ENCODE peak calls at places on chromosomes 12 and 14, in seven cellular contexts. D is mesenchymal stem cell, T is HCT116, R is GM12878, Y is bronchial epithelial cell, Z is IMR-90, A is BJ. M is an unnamed sample. For H3K27me3, the result is how much of the 10 kb centered on the place peaks cover.

GRCh38 chr14:96362071-96362964 is 823 bp downstream of the ATG2B start:
- DNase-seq in D (peak), T (peak), R (peak), Y (peak), Z (peak), A (no peak), M (peak)

GRCh38 chr12:67482751-67483661 is 165.5 kb upstream of the DYRK2 start:
- DNase-seq in D (peak), T (no peak), R (peak), Y (peak), Z (peak), A (peak), M (peak)

GRCh38 chr12:27818421-27818918 is 38.4 kb upstream of the MANSC4 start:
- DNase-seq in D (no peak), T (no peak), R (no peak), Y (no peak), Z (peak), A (no peak), M (no peak)

GRCh38 chr12:64320611-64321010 is 69.9 kb downstream of the C12orf56 start:
- DNase-seq in D (no peak), T (no peak), R (no peak), Y (no peak), Z (no peak), A (no peak), M (no peak)

GRCh38 chr12:56629459-56630179 is 507 bp downstream of the BAZ2A start:
- DNase-seq in D (peak), T (no peak), R (no peak), Y (no peak), Z (no peak), A (no peak), M (peak)

GRCh38 chr14:74551903-74552371 is 58.4 kb downstream of the ISCA2 start:
- DNase-seq in D (no peak), T (no peak), R (no peak), Y (no peak), Z (no peak), A (no peak), M (no peak)

GRCh38 chr12:30795660-30796507 is 41.1 kb upstream of the CAPRIN2 start:
- DNase-seq in D (peak), T (peak), R (no peak), Y (peak), Z (peak), A (no peak), M (peak)

GRCh38 chr12:9711664-9712063 is 21.2 kb downstream of the CLECL1 start:
- DNase-seq in D (peak), T (no peak), R (no peak), Y (no peak), Z (peak), A (peak), M (no peak)

GRCh38 chr12:91406920-91407341 is 224.3 kb upstream of the DCN start:
- DNase-seq in D (peak), T (peak), R (peak), Y (peak), Z (no peak), A (no peak), M (peak)

GRCh38 chr12:52740591-52740990 is 36.6 kb downstream of the KRT76 start:
- DNase-seq in D (no peak), T (no peak), R (no peak), Y (peak), Z (no peak), A (no peak), M (no peak)

GRCh38 chr14:59634617-59635016 is 58.0 kb upstream of the CCDC175 start:
- DNase-seq in D (no peak), T (no peak), R (no peak), Y (peak), Z (no peak), A (no peak), M (no peak)

GRCh38 chr14:100776681-100777365 is 49.1 kb upstream of the MEG3 start:
- DNase-seq in D (no peak), T (no peak), R (no peak), Y (no peak), Z (no peak), A (no peak), M (no peak)
- H3K27me3 ChIP-seq in D (under half), T (under half), R (under half), Y (under half), Z (under half), A (under half), M (under half)

GRCh38 chr14:50529288-50530179 is 2.8 kb downstream of the MAP4K5 start:
- DNase-seq in D (peak), T (no peak), R (no peak), Y (no peak), Z (peak), A (no peak), M (no peak)
- H3K4me3 ChIP-seq in D (peak), T (no peak), R (peak), Y (no peak), Z (peak), A (peak), M (no peak)

GRCh38 chr12:53984901-53985357 is at the start of gene HOXC10:
- DNase-seq in D (peak), T (peak), R (peak), Y (peak), Z (peak), A (no peak), M (peak)
- H3K27me3 ChIP-seq in D (under half), T (under half), R (half or more), Y (half or more), Z (half or more), A (under half), M (half or more)

GRCh38 chr12:4307593-4308333 is 13.2 kb upstream of the TIGAR start:
- DNase-seq in D (peak), T (peak), R (no peak), Y (peak), Z (peak), A (no peak), M (peak)
- H3K4me3 ChIP-seq in D (peak), T (peak), R (no peak), Y (no peak), Z (no peak), A (no peak), M (no peak)

GRCh38 chr14:35934499-35934898 is 108.4 kb downstream of the BRMS1L start:
- DNase-seq in D (no peak), T (no peak), R (peak), Y (no peak), Z (no peak), A (no peak), M (no peak)

GRCh38 chr14:35929171-35929570 is 103.0 kb downstream of the BRMS1L start:
- DNase-seq in D (no peak), T (no peak), R (no peak), Y (no peak), Z (no peak), A (no peak), M (no peak)

GRCh38 chr14:35932659-35933159 is 106.6 kb downstream of the BRMS1L start:
- DNase-seq in D (no peak), T (no peak), R (peak), Y (no peak), Z (no peak), A (no peak), M (no peak)

GRCh38 chr14:35932136-35932535 is 106.0 kb downstream of the BRMS1L start:
- DNase-seq in D (no peak), T (no peak), R (no peak), Y (no peak), Z (no peak), A (no peak), M (no peak)

GRCh38 chr14:35931346-35931745 is 105.2 kb downstream of the BRMS1L start:
- DNase-seq in D (no peak), T (no peak), R (no peak), Y (no peak), Z (no peak), A (no peak), M (no peak)
- H3K27me3 ChIP-seq in D (under half), T (under half), R (under half), Y (under half), Z (under half), A (under half), M (under half)

DNA sequence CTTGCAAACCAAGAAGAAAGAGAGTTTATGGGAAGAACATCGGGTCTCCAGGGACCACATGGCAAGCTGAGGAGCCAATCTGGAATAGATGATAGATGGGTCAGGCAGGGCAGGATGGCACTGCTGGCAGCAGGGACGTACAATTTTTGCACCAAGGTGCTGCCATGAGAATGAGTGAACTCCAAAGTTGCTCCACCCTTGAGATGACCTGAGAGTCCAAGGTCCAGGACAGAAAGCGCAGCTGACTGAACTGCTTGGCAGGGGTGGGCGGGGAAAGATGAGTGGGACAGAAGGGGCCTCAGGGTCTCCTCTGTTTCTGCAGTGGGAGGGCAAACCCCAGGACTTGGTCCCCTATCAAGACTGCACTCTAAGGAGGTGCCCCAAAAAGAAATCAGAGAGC is 136.7 kb upstream of the GSC start:
- DNase-seq in D (no peak), T (no peak), R (no peak), Y (no peak), Z (no peak), A (no peak), M (no peak)
- H3K4me3 ChIP-seq in D (no peak), T (no peak), R (no peak), Y (no peak), Z (no peak), A (no peak), M (no peak)